ENCODE peak calls at places on chromosome 14, in four cellular contexts. V is GM12878, B is IMR-90, N is SK-N-SH. O is an unnamed sample.
A peak's percentile ranks its signal among the peaks of the same experiment; 100 is the strongest.

GRCh38 chr14:77181124-77181602 is 435 bp upstream of the TMEM63C start:
- DNase-seq in B (no peak), V (no peak), N (no peak), O (no peak)

GRCh38 chr14:104926619-104927431 is 2.1 kb downstream of the PLD4 start:
- DNase-seq in N (no peak), V (peak; percentile 88), B (no peak), O (no peak)

GRCh38 chr14:104228716-104229620 is 90.6 kb downstream of the KIF26A start:
- DNase-seq in V (no peak), N (no peak), B (no peak), O (no peak)

GRCh38 chr14:56198438-56198837 is 80.2 kb downstream of the PELI2 start:
- DNase-seq in V (no peak), B (no peak), N (no peak), O (no peak)

GRCh38 chr14:21233457-21234076 is 35.7 kb downstream of the HNRNPC start:
- DNase-seq in V (no peak), N (no peak), B (no peak), O (peak; percentile 40)

GRCh38 chr14:92649934-92650545 is 98.4 kb downstream of the LGMN start:
- DNase-seq in N (no peak), B (peak; percentile 92), V (no peak), O (no peak)

GRCh38 chr14:95216013-95216412 is 58.7 kb upstream of the DICER1 start:
- DNase-seq in N (no peak), B (no peak), V (peak; percentile 50), O (no peak)

GRCh38 chr14:67987596-67987995 is 168.0 kb downstream of the RAD51B start:
- DNase-seq in N (no peak), B (peak; percentile 95), V (no peak), O (no peak)

GRCh38 chr14:105050551-105050897 is 14.7 kb downstream of the GPR132 start:
- DNase-seq in N (peak; percentile 67), V (no peak), B (peak; percentile 42), O (peak; percentile 30)

GRCh38 chr14:31819281-31819680 is 257.8 kb upstream of the ARHGAP5 start:
- DNase-seq in B (no peak), N (peak; percentile 36), V (no peak), O (no peak)

GRCh38 chr14:32933943-32934890 is 4.5 kb upstream of the NPAS3 start:
- DNase-seq in B (no peak), N (peak; percentile 84), V (no peak), O (no peak)

GRCh38 chr14:79404874-79405273 is 806.4 kb downstream of the DIO2 start:
- DNase-seq in V (no peak), B (peak; percentile 31), N (no peak), O (no peak)

GRCh38 chr14:28300356-28300755 is 466.2 kb upstream of the FOXG1 start:
- DNase-seq in V (no peak), N (no peak), B (no peak), O (no peak)
- TF ChIP-seq SMC3 in V (no peak), N (no peak), B (no peak), O (no peak)

DNA sequence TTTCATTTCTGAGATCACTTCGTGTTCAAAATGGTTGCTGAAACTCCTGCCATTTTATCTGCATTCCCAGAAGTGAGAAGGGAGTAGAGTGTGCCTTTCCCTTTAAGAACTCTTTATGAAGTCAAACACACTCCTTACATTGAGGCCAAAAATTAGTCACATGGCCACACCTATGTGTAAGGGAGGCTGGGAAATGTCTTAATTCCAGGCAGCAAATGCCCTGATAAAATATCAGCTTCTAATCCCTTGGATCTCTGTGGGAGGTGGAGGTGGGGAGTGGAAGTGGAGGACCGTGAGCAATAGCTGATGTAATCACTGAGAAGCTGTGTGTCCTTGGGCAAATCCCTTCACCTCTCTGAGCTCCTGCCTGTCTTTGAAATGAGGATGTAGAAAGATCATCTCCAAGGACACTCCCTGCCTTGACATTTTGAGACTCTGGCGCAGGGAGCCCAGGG is 22.7 kb upstream of the ANKRD9 start:
- DNase-seq in B (peak; percentile 17), N (no peak), V (no peak), O (no peak)
- TF ChIP-seq SMC3 in B (no peak), N (no peak), V (no peak), O (no peak)

DNA sequence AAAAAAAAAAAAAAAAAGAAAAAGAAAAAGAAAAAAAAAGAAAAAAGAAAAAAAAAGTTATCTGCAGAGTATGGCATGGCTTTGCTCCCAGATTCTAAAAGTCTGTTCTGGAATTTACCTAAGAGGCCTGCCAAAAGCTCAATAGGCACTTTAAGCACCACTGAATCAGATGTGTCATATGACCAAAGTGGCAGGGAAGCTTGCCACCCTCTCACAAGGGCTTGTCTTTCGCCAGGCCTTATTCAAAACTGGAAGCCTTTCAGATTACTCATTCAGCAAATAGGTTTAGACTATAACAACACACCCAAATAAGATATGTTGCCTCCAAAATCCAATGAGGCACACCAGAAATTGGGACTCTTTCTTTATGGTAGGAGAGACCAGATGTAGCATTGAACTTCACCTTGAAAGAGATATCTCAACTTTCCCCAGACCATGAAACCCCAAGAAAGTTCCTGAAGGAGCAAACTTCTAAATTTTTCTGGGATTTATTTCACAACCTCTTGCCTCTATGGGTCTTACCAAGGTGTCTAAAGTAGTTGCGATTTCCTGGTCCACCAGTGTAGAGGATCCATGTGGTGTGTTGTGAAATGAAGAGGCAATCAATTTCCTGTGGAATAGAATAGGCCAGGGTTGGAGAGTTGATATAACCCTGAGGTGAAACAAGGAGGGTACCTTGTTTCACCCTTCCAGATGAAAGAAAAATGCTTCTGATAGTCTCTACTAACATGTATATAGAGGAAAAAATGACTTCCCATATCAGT is 218.8 kb downstream of the DAD1 start:
- DNase-seq in B (no peak), V (no peak), N (no peak), O (no peak)
- TF ChIP-seq SMC3 in B (no peak), V (no peak), N (no peak), O (no peak)

DNA sequence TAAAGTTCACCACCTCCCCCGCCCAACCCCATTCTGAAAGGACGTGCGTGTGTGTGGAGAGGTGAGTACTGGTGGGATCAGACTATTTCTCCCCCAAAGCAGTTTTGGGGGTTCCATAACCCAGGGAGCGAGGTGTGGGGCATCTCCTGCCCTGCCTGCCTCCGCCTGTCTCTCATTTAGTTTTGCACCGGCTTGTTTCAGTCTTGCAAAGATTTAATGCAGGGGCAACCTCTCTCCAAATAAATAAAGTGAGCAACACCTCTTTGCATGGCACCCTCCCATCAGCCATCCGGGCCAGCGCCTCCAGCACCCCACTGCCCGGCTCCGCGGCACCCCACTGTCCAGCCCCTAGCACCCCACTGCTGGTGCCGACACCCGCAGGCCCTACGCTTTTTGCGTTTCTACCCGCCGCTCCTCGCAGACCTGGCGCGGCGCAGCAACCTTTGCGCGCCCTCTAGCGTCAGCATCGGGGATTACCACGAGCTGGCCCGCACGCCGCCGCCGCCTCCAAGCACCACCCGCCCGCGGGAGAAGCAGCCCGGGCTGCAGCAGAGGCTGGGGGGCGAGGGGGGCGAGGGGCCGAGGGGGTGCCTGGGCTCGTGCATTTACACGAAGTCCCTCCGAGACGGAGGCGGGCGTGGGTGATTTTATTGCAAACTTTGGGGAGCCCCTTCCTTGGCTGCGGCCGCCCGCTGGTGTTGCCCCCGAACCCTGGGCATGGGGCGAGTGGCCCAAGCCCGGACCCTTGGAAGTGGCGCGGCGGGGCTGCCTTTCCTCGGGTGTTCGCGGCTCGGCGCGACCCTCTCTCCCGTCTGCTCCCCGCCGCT is 55.8 kb upstream of the VRK1 start:
- DNase-seq in N (peak; percentile 91), V (no peak), B (peak; percentile 15), O (no peak)
- TF ChIP-seq SMC3 in N (peak; percentile 75), V (peak; percentile 82), B (peak; percentile 37), O (no peak)

DNA sequence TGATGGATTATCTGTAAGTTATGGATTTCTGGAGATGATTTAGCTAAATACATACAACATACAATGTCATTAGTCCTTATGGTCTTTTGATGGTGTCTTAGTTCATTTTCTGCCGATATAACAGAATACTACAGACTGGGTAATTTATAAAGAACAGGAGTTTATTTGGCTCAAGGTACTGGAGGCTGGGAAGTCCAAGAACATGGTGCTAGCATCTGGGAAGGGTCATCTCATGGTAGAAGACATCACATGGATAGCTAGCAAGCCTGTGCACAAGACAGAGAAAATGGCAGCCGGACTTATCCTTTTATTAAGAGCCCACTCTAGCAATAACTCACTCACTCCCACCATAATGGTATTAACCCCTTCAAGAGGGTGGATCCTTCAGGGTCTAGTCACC is 24.2 kb downstream of the KLHL28 start:
- DNase-seq in V (no peak), N (no peak), B (no peak), O (no peak)
- TF ChIP-seq SMC3 in V (no peak), N (no peak), B (no peak), O (no peak)

DNA sequence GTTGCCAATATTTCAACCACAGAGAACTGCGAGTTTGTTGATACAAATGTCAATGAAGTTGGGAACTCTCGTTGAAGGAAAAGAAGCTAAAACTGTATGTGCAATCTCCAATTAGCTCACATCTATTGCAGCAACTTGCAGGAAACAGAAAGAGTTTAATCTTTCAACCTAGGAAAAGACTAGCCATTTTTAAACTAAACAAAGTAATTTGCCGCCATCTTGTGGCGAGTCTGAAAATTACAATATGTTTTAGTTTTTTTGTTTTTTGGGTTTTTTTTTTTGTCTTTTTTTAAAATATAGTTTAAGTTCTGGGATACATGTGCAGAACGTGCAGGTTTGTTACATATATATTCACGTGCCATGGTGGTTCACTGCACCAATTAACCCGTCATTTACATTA is 131.2 kb upstream of the FOXG1 start:
- DNase-seq in V (no peak), B (peak; percentile 16), N (no peak), O (peak; percentile 39)
- TF ChIP-seq SMC3 in V (peak; percentile 29), B (no peak), N (no peak), O (peak; percentile 20)

GRCh38 chr14:81400202-81400678 is at the start of gene STON2:
- DNase-seq in B (no peak), N (no peak), V (no peak), O (no peak)
- TF ChIP-seq SMC3 in B (no peak), N (no peak), V (no peak), O (no peak)

GRCh38 chr14:64639340-64639821 is 64.8 kb upstream of the PLEKHG3 start:
- DNase-seq in N (no peak), B (peak; percentile 46), V (no peak), O (no peak)
- TF ChIP-seq SMC3 in N (no peak), B (no peak), V (no peak), O (no peak)

O was measured in HepG2.